ENCODE peak calls at places on chromosomes 6 and 20, in five cellular contexts. L is SK-N-SH, S is H1, A is prostate gland, H is stomach. F is an unnamed sample.

GRCh38 chr6:36851149-36851614 is 11.9 kb upstream of the CPNE5 start:
- DNase-seq in L (peak; percentile 61), S (peak; percentile 71), A (peak; percentile 63), H (peak; percentile 49), F (no peak)

GRCh38 chr6:5423251-5423650 is 161.9 kb downstream of the FARS2 start:
- DNase-seq in L (no peak), S (no peak), A (no peak), H (no peak), F (no peak)

GRCh38 chr20:32580970-32581838 is 3.9 kb downstream of the NOL4L start:
- DNase-seq in L (peak; percentile 83), S (no peak), A (no peak), H (no peak), F (no peak)

GRCh38 chr6:84777888-84778287 is 13.5 kb upstream of the TBX18 start:
- DNase-seq in L (no peak), S (no peak), A (no peak), H (no peak), F (no peak)

GRCh38 chr6:84416043-84416657 is 188.7 kb upstream of the CEP162 start:
- DNase-seq in L (no peak), S (no peak), A (no peak), H (no peak), F (no peak)

GRCh38 chr20:1087311-1087710 is 31.1 kb upstream of the PSMF1 start:
- DNase-seq in L (no peak), S (no peak), A (no peak), H (no peak), F (no peak)

GRCh38 chr6:134757911-134758361 is 192.0 kb downstream of the ALDH8A1 start:
- DNase-seq in L (no peak), S (no peak), A (no peak), H (no peak), F (no peak)

GRCh38 chr20:37222086-37222485 is 39.5 kb downstream of the GHRH start:
- DNase-seq in L (no peak), S (no peak), A (no peak), H (no peak), F (no peak)

GRCh38 chr6:47455533-47456209 is 21.9 kb upstream of the CD2AP start:
- DNase-seq in L (no peak), S (no peak), A (peak; percentile 21), H (peak; percentile 56), F (no peak)

GRCh38 chr6:11430036-11430435 is 107.5 kb upstream of the TMEM170B start:
- DNase-seq in L (no peak), S (no peak), A (no peak), H (no peak), F (no peak)

GRCh38 chr6:110048221-110048875 is 70.2 kb downstream of the GPR6 start:
- DNase-seq in L (no peak), S (no peak), A (no peak), H (no peak), F (no peak)

GRCh38 chr6:93562566-93562965 is 143.2 kb upstream of the EPHA7 start:
- DNase-seq in L (no peak), S (no peak), A (no peak), H (no peak), F (no peak)

GRCh38 chr6:15897063-15897934 is 231.6 kb upstream of the MYLIP start:
- DNase-seq in L (no peak), S (no peak), A (no peak), H (no peak), F (no peak)

GRCh38 chr6:138404666-138405337 is 779 bp downstream of the HEBP2 start:
- DNase-seq in L (no peak), S (peak; percentile 64), A (peak; percentile 28), H (no peak), F (no peak)

GRCh38 chr6:35435075-35435837 is 16.9 kb upstream of the FANCE start:
- DNase-seq in L (no peak), S (no peak), A (no peak), H (peak; percentile 50), F (no peak)

GRCh38 chr20:53752971-53753879 is 159.6 kb upstream of the ZNF217 start:
- DNase-seq in L (no peak), S (no peak), A (no peak), H (no peak), F (no peak)

GRCh38 chr20:62337558-62338293 is 29.4 kb downstream of the LAMA5 start:
- DNase-seq in L (no peak), S (no peak), A (no peak), H (no peak), F (no peak)

GRCh38 chr6:160132776-160133338 is 11.2 kb downstream of the SLC22A1 start:
- DNase-seq in L (no peak), S (no peak), A (no peak), H (peak; percentile 20), F (no peak)

GRCh38 chr20:44008806-44009678 is 94.4 kb downstream of the TOX2 start:
- DNase-seq in L (no peak), S (no peak), A (no peak), H (no peak), F (no peak)

GRCh38 chr6:34657037-34657306 is 39.6 kb downstream of the ILRUN start:
- DNase-seq in L (no peak), S (no peak), A (no peak), H (no peak), F (no peak)

GRCh38 chr6:72703093-72703492 is 81.2 kb downstream of the KCNQ5 start:
- DNase-seq in L (no peak), S (no peak), A (no peak), H (no peak), F (no peak)

GRCh38 chr6:44006123-44006871 is 121.0 kb downstream of the MRPL14 start:
- DNase-seq in L (no peak), S (no peak), A (no peak), H (no peak), F (no peak)
- H3K27ac ChIP-seq in L (no peak overlapping the region), S (no peak overlapping the region), A (no peak overlapping the region), H (no peak overlapping the region), F (no peak overlapping the region)

GRCh38 chr6:139588734-139589418 is 214.4 kb upstream of the CITED2 start:
- DNase-seq in L (no peak), S (no peak), A (no peak), H (no peak), F (no peak)
- TF ChIP-seq POLR2AphosphoS5 in L (no peak), S (no peak), A (no peak), H (no peak), F (no peak)

GRCh38 chr20:58019027-58019849 is 209.2 kb downstream of the ANKRD60 start:
- DNase-seq in L (no peak), S (no peak), A (no peak), H (no peak), F (no peak)

GRCh38 chr20:58017237-58017969 is 211.1 kb downstream of the ANKRD60 start:
- DNase-seq in L (no peak), S (no peak), A (peak; percentile 96), H (peak; percentile 39), F (peak; percentile 81)

GRCh38 chr20:58016779-58017178 is 211.7 kb downstream of the ANKRD60 start:
- DNase-seq in L (no peak), S (no peak), A (no peak), H (no peak), F (peak; percentile 13)

GRCh38 chr20:58018590-58018989 is 209.9 kb downstream of the ANKRD60 start:
- DNase-seq in L (no peak), S (no peak), A (no peak), H (no peak), F (no peak)

GRCh38 chr20:58017970-58018530 is 210.4 kb downstream of the ANKRD60 start:
- DNase-seq in L (no peak), S (no peak), A (no peak), H (no peak), F (peak; percentile 15)
- H3K27ac ChIP-seq in L (peak overlapping the region; percentile 83), S (no peak overlapping the region), A (peak overlapping the region; percentile 77), H (no peak overlapping the region), F (peak overlapping the region; percentile 88)

GRCh38 chr20:24696396-24696795 is 227.0 kb downstream of the SYNDIG1 start:
- DNase-seq in L (peak; percentile 3), S (no peak), A (no peak), H (peak; percentile 4), F (no peak)
- TF ChIP-seq POLR2AphosphoS5 in L (no peak), S (no peak), A (no peak), H (no peak), F (no peak)

GRCh38 chr20:45917790-45918141 is 5.8 kb upstream of the PLTP start:
- DNase-seq in L (no peak), S (no peak), A (no peak), H (no peak), F (no peak)
- H3K27ac ChIP-seq in L (no peak overlapping the region), S (no peak overlapping the region), A (peak overlapping the region; percentile 45), H (peak overlapping the region; percentile 52), F (peak overlapping the region; percentile 73)

GRCh38 chr20:52426856-52427255 is 235.3 kb upstream of the ZFP64 start:
- DNase-seq in L (no peak), S (no peak), A (no peak), H (no peak), F (no peak)

GRCh38 chr20:52429029-52429428 is 237.4 kb upstream of the ZFP64 start:
- DNase-seq in L (no peak), S (no peak), A (no peak), H (no peak), F (no peak)

GRCh38 chr20:52427960-52428359 is 236.4 kb upstream of the ZFP64 start:
- DNase-seq in L (no peak), S (no peak), A (no peak), H (no peak), F (no peak)

GRCh38 chr20:52422574-52423463 is 231.2 kb upstream of the ZFP64 start:
- DNase-seq in L (no peak), S (no peak), A (no peak), H (no peak), F (no peak)

GRCh38 chr20:52425253-52425652 is 233.7 kb upstream of the ZFP64 start:
- DNase-seq in L (no peak), S (no peak), A (no peak), H (no peak), F (no peak)
- TF ChIP-seq POLR2AphosphoS5 in L (no peak), S (no peak), A (no peak), H (no peak), F (no peak)

GRCh38 chr6:75103411-75103810 is 102.4 kb downstream of the COL12A1 start:
- DNase-seq in L (no peak), S (no peak), A (no peak), H (no peak), F (no peak)
- H3K27ac ChIP-seq in L (no peak overlapping the region), S (no peak overlapping the region), A (no peak overlapping the region), H (no peak overlapping the region), F (no peak overlapping the region)

GRCh38 chr6:25296980-25297379 is 17.8 kb downstream of the CARMIL1 start:
- DNase-seq in L (no peak), S (no peak), A (no peak), H (no peak), F (no peak)
- TF ChIP-seq POLR2AphosphoS5 in L (no peak), S (no peak), A (no peak), H (no peak), F (no peak)